ENCODE peak calls at places on chromosome 21, in four cellular contexts. Z, L, T and S are unnamed samples.

GRCh38 chr21:43574741-43575465 is 84.4 kb downstream of the HSF2BP start:
- DNase-seq in Z (no peak), L (no peak), T (no peak), S (no peak)

GRCh38 chr21:38267991-38268858 is 11.4 kb downstream of the KCNJ15 start:
- DNase-seq in Z (no peak), L (peak), T (no peak), S (no peak)

GRCh38 chr21:37266515-37267221 is 466 bp downstream of the VPS26C start:
- DNase-seq in Z (peak), L (no peak), T (no peak), S (peak)

GRCh38 chr21:42818328-42818749 is 61.0 kb downstream of the WDR4 start:
- DNase-seq in Z (peak), L (no peak), T (peak), S (peak)

GRCh38 chr21:27590271-27590670 is 623.4 kb upstream of the ADAMTS5 start:
- DNase-seq in Z (no peak), L (no peak), T (no peak), S (no peak)

GRCh38 chr21:43842742-43843141 is 22.3 kb upstream of the AGPAT3 start:
- DNase-seq in Z (no peak), L (no peak), T (no peak), S (no peak)

GRCh38 chr21:42732033-42732410 is 78.6 kb downstream of the PDE9A start:
- DNase-seq in Z (no peak), L (no peak), T (no peak), S (no peak)

GRCh38 chr21:31900121-31900895 is 27.5 kb downstream of the HUNK start:
- DNase-seq in Z (peak), L (no peak), T (no peak), S (no peak)

GRCh38 chr21:43935711-43936110 is 70.7 kb downstream of the AGPAT3 start:
- DNase-seq in Z (no peak), L (no peak), T (no peak), S (no peak)

GRCh38 chr21:44011774-44012473 is at the start of gene TRAPPC10:
- DNase-seq in Z (peak), L (peak), T (peak), S (peak)

GRCh38 chr21:43287974-43288755 is 119.4 kb downstream of the CRYAA start:
- DNase-seq in Z (peak), L (no peak), T (no peak), S (no peak)

GRCh38 chr21:46600305-46600704 is 4.6 kb downstream of the S100B start:
- DNase-seq in Z (no peak), L (no peak), T (no peak), S (no peak)

GRCh38 chr21:22345624-22346023 is 1347.4 kb downstream of the NCAM2 start:
- DNase-seq in Z (no peak), L (no peak), T (no peak), S (no peak)

GRCh38 chr21:36471254-36471723 is 8.6 kb downstream of the CLDN14 start:
- DNase-seq in Z (peak), L (peak), T (no peak), S (no peak)

GRCh38 chr21:28776251-28776650 is 216.4 kb downstream of the LTN1 start:
- DNase-seq in Z (no peak), L (no peak), T (no peak), S (no peak)
- TF ChIP-seq SP1 in Z (no peak), L (no peak), T (no peak), S (no peak)

DNA sequence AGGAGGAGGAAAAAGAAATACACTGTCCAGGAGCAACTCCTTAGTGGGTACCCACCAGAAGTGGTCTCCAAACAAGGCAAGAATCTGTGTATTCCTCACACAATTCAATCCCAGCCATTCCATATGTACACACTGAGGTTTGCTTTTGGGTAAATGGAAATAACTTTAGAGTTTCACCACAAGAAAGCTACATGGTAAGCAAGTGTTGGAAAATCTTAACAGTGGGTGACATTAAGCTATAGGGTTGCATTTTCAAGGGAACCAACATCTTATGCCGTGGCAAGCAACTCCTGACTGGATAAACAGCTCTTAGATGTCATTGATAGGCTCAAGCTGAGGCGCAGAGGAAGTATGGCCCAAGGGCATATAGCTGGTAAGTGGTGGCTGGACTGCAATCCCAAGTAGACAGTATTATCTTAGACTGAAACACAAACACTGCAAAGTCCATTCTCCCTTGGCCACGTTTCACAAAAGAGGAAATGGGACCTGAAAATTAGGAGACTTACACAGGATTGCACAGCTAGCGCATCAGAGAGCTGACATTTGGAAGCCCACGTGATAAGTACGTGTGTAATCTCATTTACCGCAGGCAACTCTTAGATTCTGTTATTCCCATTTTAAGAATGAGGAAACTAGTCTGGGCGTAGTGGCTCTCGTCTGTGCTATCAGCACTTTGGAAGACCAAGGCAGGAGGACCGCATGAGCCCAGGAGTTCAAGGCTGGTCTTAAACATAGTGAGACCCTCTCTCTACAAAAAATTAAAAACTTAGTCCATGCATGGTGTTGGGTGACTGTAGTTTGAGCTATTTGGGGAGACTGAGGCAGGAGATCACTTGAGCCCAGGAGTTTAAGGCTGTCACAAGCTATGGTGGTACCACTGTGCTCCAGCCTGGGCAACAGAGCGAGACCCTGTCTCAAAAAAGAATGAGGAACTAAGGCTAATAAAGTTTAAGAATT is 4.0 kb upstream of the BRWD1 start:
- DNase-seq in Z (no peak), L (no peak), T (no peak), S (no peak)
- TF ChIP-seq CREM in Z (no peak), L (no peak), T (peak), S (no peak)

DNA sequence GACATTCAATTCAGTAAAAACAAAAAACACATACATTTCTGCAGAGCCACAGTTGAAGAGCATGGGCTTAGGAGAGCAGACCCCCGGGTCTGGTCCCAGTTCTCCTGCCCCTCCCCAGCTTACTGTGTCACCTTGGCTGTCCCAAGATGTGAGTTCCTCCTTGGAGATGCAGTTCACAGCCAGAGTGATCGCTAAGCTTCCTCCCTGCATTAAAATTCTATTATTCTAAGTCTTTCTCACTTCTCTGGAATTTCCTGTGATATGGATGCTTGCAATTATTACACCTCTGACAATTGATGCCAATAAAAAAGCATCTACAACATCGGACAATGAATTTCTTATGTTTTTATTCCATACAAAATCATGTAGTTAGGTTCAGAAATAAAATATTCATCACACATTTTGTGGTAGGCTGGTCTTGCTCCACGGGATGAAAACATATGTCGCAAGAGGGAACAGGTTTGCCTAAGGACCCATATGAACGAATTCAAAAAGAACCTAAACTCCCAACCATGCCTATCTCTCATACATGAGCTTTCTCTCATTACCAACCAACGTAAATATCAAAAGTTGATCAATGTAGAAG is 328.5 kb upstream of the RUNX1 start:
- DNase-seq in Z (no peak), L (no peak), T (no peak), S (no peak)
- TF ChIP-seq SP1 in Z (no peak), L (no peak), T (no peak), S (no peak)

GRCh38 chr21:45310446-45310845 is 22.8 kb upstream of the POFUT2 start:
- DNase-seq in Z (no peak), L (no peak), T (no peak), S (peak)
- TF ChIP-seq CREM in Z (no peak), L (no peak), T (no peak), S (no peak)

GRCh38 chr21:41369915-41370839 is 8.3 kb downstream of the MX2 start:
- DNase-seq in Z (peak), L (peak), T (no peak), S (no peak)

GRCh38 chr21:41367598-41368360 is 6.0 kb downstream of the MX2 start:
- DNase-seq in Z (no peak), L (peak), T (no peak), S (no peak)

GRCh38 chr21:41366522-41367151 is 4.8 kb downstream of the MX2 start:
- DNase-seq in Z (peak), L (peak), T (peak), S (no peak)

GRCh38 chr21:41369105-41369914 is 7.5 kb downstream of the MX2 start:
- DNase-seq in Z (peak), L (peak), T (no peak), S (peak)

GRCh38 chr21:41368361-41369104 is 6.7 kb downstream of the MX2 start:
- DNase-seq in Z (no peak), L (no peak), T (no peak), S (no peak)
- TF ChIP-seq SP1 in Z (no peak), L (no peak), T (no peak), S (no peak)

DNA sequence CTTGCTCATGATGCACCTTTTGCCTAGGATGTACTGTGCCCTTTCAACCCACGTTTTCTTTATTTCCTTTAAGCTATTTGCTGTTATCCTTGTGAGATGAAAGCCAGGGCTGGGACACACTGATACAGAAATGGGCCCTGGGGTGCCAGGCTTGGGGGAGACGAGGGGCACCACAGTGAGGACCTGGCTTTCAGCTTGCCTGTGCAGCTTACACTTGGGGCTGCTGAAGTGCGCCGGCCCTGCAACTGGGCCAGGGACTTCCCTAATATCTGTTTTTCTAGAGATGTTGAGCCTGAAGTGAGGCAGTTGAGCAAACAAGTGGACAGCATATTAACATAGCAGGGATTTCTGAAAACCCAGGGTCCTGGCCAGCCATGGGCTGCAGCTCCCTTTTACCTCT is 42.5 kb upstream of the SLC19A1 start:
- DNase-seq in Z (no peak), L (no peak), T (no peak), S (no peak)
- TF ChIP-seq CREM in Z (no peak), L (no peak), T (no peak), S (no peak)

DNA sequence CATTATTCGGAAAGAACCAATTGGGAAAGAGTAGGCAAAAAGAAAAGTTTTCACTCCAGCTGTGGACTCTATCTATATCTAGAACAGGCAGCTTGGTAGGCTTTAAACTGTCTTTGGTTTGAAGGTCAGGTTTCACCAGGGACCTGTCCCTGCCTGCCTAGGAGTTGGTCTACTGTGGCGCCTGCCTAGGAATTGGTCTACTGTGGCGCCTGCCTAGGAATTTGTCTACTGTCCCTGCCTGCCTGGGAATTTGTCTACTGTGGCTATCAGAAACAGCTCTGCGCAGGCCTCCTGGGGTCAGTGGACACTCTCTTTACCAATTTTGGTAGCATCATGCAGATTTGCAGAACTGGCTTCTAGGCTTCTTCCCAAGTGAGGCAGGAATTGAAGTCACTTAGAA is 13.8 kb downstream of the USP25 start:
- DNase-seq in Z (no peak), L (no peak), T (no peak), S (no peak)
- TF ChIP-seq SP1 in Z (no peak), L (no peak), T (no peak), S (no peak)

GRCh38 chr21:14267071-14267470 is 51.1 kb downstream of the RBM11 start:
- DNase-seq in Z (no peak), L (no peak), T (no peak), S (no peak)
- TF ChIP-seq CREM in Z (no peak), L (no peak), T (no peak), S (no peak)

GRCh38 chr21:34811368-34811767 is 142.6 kb downstream of the CLIC6 start:
- DNase-seq in Z (no peak), L (no peak), T (no peak), S (no peak)

GRCh38 chr21:34812510-34813265 is 143.9 kb downstream of the CLIC6 start:
- DNase-seq in Z (peak), L (no peak), T (no peak), S (no peak)

GRCh38 chr21:34813266-34813886 is 144.6 kb downstream of the CLIC6 start:
- DNase-seq in Z (no peak), L (no peak), T (no peak), S (no peak)

GRCh38 chr21:34815831-34816700 is 147.3 kb downstream of the CLIC6 start:
- DNase-seq in Z (no peak), L (no peak), T (no peak), S (no peak)

DNA sequence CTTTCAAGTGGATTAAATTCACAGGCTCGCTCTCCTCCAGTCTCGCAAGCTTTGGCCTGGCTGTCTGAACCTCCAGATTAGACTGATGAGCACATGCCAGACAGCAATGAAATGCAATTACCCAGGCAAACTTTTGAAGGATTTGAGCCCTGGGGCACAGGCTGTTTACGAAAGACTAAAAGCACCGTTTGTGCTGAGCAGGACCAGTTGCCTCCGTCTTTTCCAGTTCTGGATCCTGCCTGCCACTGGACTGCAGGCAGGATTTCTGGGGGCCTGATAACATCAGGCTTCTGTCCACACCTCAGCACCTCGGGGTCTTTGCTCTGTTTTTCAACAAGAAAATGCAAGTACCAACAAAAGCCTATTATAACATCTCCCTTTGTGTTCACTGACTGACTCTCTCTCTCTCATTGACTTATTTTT is 145.7 kb downstream of the CLIC6 start:
- DNase-seq in Z (no peak), L (no peak), T (no peak), S (no peak)
- TF ChIP-seq SP1 in Z (no peak), L (no peak), T (no peak), S (no peak)

DNA sequence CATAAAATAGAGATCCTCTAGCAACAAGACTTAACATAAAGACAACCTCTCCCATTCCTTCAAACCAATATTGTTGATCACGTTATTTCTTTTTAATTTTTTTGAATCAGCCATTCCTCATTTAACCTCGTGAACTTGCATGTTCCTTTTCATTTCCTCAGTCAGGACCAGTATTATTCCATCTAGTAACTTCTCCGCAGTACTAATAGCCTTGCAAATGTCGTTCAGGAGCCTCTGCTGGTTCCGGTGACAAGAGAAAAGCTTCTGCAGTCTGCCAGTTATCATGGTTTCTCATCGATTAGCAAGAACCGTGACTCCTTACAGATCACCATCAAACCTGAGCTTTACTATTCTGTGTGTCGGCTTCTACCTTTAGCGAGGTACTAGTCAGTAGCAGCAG is 3.0 kb downstream of the APP start:
- DNase-seq in Z (no peak), L (no peak), T (no peak), S (no peak)
- TF ChIP-seq CREM in Z (no peak), L (no peak), T (no peak), S (no peak)